ENCODE peak calls at places on chromosomes 12 and 14, in six cellular contexts. T is mesendoderm, A is neuronal stem cell, F is IMR-90, R is mesenchymal stem cell, P is H1. Q is an unnamed sample.

GRCh38 chr12:119780786-119781434 is 96.2 kb downstream of the CIT start:
- DNase-seq in A (peak), F (peak), P (peak), T (peak), R (peak), Q (peak)

GRCh38 chr12:62917939-62918338 is 17.0 kb downstream of the PPM1H start:
- DNase-seq in A (no peak), T (no peak), R (no peak), P (no peak), F (peak), Q (no peak)

GRCh38 chr14:74514471-74514932 is 20.9 kb downstream of the ISCA2 start:
- DNase-seq in R (peak), A (no peak), F (peak), T (no peak), P (no peak), Q (no peak)

GRCh38 chr12:69687390-69687789 is 11.7 kb downstream of the BEST3 start:
- DNase-seq in F (no peak), R (peak), A (no peak), T (no peak), P (no peak), Q (no peak)

GRCh38 chr14:67453575-67454300 is 34.8 kb downstream of the TMEM229B start:
- DNase-seq in P (no peak), R (no peak), F (no peak), A (no peak), T (no peak), Q (no peak)

GRCh38 chr12:12017135-12017581 is 53.6 kb upstream of the BCL2L14 start:
- DNase-seq in R (no peak), P (no peak), A (no peak), F (no peak), T (peak), Q (no peak)

GRCh38 chr12:6443361-6443983 is 1.3 kb upstream of the CD27 start:
- DNase-seq in A (no peak), T (no peak), F (no peak), R (no peak), P (no peak), Q (no peak)

GRCh38 chr12:109027767-109028166 is 6.9 kb upstream of the SVOP start:
- DNase-seq in A (no peak), F (peak), T (no peak), P (no peak), R (peak), Q (no peak)

GRCh38 chr12:57793920-57794319 is 11.3 kb downstream of the TSFM start:
- DNase-seq in T (no peak), A (no peak), R (peak), F (peak), P (no peak), Q (no peak)

GRCh38 chr14:61562321-61563161 is 132.8 kb upstream of the HIF1A start:
- DNase-seq in R (peak), A (no peak), T (no peak), F (peak), P (no peak), Q (no peak)

GRCh38 chr12:106118278-106118820 is 20.4 kb downstream of the NUAK1 start:
- DNase-seq in P (no peak), F (no peak), A (no peak), T (no peak), R (no peak), Q (no peak)

GRCh38 chr14:100536721-100537700 is 50.2 kb downstream of the BEGAIN start:
- DNase-seq in R (no peak), F (no peak), A (no peak), P (peak), T (no peak), Q (peak)

GRCh38 chr12:112716099-112717093 is 75.2 kb upstream of the RPH3A start:
- DNase-seq in T (peak), A (no peak), F (no peak), P (peak), R (no peak), Q (peak)

GRCh38 chr14:25406818-25407217 is 356.9 kb upstream of the STXBP6 start:
- DNase-seq in F (peak), A (peak), T (peak), R (no peak), P (peak), Q (peak)

GRCh38 chr12:9134981-9135628 is 19.4 kb upstream of the A2M start:
- DNase-seq in T (peak), F (peak), R (no peak), P (peak), A (no peak), Q (no peak)

GRCh38 chr14:51093371-51094281 is 1.3 kb downstream of the TRIM9 start:
- DNase-seq in A (peak), F (no peak), R (no peak), T (peak), P (peak), Q (peak)

GRCh38 chr14:33454022-33454645 is 496.7 kb downstream of the EGLN3 start:
- DNase-seq in T (no peak), R (no peak), A (no peak), P (no peak), F (no peak), Q (no peak)

GRCh38 chr12:53192531-53193021 is 11.9 kb upstream of the CSAD start:
- DNase-seq in R (no peak), F (no peak), A (no peak), P (no peak), T (no peak), Q (no peak)

GRCh38 chr12:65998536-65999530 is 131.7 kb downstream of the LLPH start:
- DNase-seq in T (no peak), P (no peak), R (no peak), A (no peak), F (peak), Q (no peak)

GRCh38 chr12:123645851-123646250 is 12.2 kb downstream of the GTF2H3 start:
- DNase-seq in F (no peak), R (no peak), P (no peak), T (no peak), A (no peak), Q (no peak)

GRCh38 chr14:94051115-94051514 is 25.0 kb downstream of the OTUB2 start:
- DNase-seq in P (no peak), R (peak), T (peak), A (no peak), F (peak), Q (peak)

GRCh38 chr12:106331594-106331993 is 26.0 kb upstream of the POLR3B start:
- DNase-seq in R (no peak), A (no peak), P (no peak), T (no peak), F (no peak), Q (peak)

GRCh38 chr14:89349196-89350008 is 67.6 kb downstream of the FOXN3 start:
- DNase-seq in A (peak), R (peak), T (peak), F (no peak), P (no peak), Q (peak)

GRCh38 chr12:52669426-52669825 is 10.8 kb downstream of the KRT1 start:
- DNase-seq in T (peak), A (no peak), P (no peak), R (no peak), F (no peak), Q (no peak)

GRCh38 chr12:113259499-113259953 is 38.3 kb downstream of the TPCN1 start:
- DNase-seq in P (no peak), A (no peak), T (peak), R (peak), F (no peak), Q (no peak)

GRCh38 chr14:101137234-101137633 is 233.7 kb upstream of the RTL1 start:
- DNase-seq in T (no peak), P (no peak), R (no peak), F (no peak), A (no peak), Q (no peak)

GRCh38 chr12:12870454-12870853 is 20.9 kb upstream of the GPRC5A start:
- DNase-seq in R (peak), F (peak), P (no peak), T (peak), A (no peak), Q (no peak)

GRCh38 chr14:28744126-28744525 is 22.5 kb upstream of the FOXG1 start:
- DNase-seq in T (no peak), A (no peak), F (no peak), R (no peak), P (no peak), Q (no peak)

GRCh38 chr12:25960926-25961325 is 2.4 kb downstream of the RASSF8 start:
- DNase-seq in F (peak), T (no peak), R (no peak), P (no peak), A (no peak), Q (no peak)

GRCh38 chr14:65961004-65961403 is 525.2 kb upstream of the CCDC196 start:
- DNase-seq in R (peak), A (peak), P (peak), T (peak), F (peak), Q (peak)

GRCh38 chr12:4307593-4308333 is 13.2 kb upstream of the TIGAR start:
- DNase-seq in F (peak), A (peak), R (peak), P (peak), T (peak), Q (peak)

GRCh38 chr14:60622920-60623263 is 26.4 kb downstream of the SIX1 start:
- DNase-seq in F (peak), T (no peak), A (no peak), R (peak), P (no peak), Q (no peak)

GRCh38 chr12:101474711-101475386 is at the start of gene SPIC:
- DNase-seq in R (no peak), P (no peak), T (no peak), F (no peak), A (no peak), Q (no peak)

GRCh38 chr12:101480849-101481248 is 5.7 kb downstream of the SPIC start:
- DNase-seq in T (peak), A (no peak), P (no peak), F (no peak), R (no peak), Q (no peak)

GRCh38 chr12:101470939-101471338 is 4.2 kb upstream of the SPIC start:
- DNase-seq in P (no peak), T (no peak), A (no peak), R (no peak), F (no peak), Q (no peak)

GRCh38 chr12:101474248-101474647 is 888 bp upstream of the SPIC start:
- DNase-seq in T (no peak), P (no peak), F (no peak), A (no peak), R (no peak), Q (no peak)

GRCh38 chr12:101475751-101476305 is 692 bp downstream of the SPIC start:
- DNase-seq in P (no peak), F (no peak), A (no peak), T (no peak), R (no peak), Q (no peak)
- H2BK15ac ChIP-seq in P (no peak), F (no peak), A (no peak), T (no peak), R (no peak), Q (no peak)

DNA sequence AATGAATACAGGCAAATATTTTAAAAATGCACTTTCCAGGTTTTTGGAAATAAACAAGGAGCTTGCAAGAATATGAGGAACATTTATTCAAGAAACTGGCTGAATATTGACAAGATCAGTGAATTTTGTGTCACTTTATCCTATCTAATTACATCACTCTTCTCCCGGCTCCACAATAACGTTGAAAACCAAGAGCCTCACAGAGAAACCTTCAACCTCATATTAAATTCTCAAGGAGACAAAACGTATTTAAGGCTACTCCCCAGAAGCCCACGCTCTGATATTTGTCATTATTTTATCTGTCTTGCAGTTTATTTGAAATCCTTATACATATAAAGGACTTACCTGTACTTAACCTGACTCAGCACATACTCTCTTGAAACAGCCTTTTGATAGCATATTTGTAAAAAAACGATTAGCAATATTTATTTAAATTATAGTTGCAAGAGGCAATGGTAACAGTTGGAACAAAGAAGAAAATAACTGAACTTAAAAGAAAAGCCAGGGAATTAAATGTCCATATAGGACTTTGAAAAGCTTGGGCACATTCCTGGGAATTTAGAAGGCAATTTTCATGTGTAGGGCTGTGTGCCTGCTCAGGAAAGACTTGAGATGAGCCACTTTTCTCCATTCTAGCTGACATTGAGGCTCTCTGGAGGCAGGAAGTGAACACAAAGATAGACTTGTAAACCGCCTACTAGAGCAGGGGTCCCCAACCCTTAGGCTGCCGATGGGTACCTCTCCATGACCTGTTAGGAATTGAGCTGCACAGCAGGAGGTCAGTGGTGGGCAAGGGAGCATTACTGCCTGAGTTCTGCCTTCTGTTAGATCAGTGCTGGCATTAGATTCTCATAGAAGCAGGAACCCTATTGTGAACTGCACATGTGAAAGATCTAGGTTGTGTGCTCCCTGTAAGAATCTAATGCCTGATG is 636.4 kb downstream of the SLC16A7 start:
- DNase-seq in A (no peak), F (no peak), T (no peak), R (no peak), P (no peak), Q (no peak)
- H4K8ac ChIP-seq in A (no peak), F (no peak), T (no peak), R (peak), P (no peak), Q (no peak)

GRCh38 chr14:103393687-103394626 is 8.7 kb downstream of the MARK3 start:
- DNase-seq in T (no peak), A (no peak), P (no peak), R (peak), F (peak), Q (no peak)

GRCh38 chr14:103396463-103396862 is 11.2 kb downstream of the MARK3 start:
- DNase-seq in T (no peak), R (no peak), A (no peak), F (no peak), P (no peak), Q (no peak)

GRCh38 chr14:103393078-103393477 is 7.9 kb downstream of the MARK3 start:
- DNase-seq in T (peak), F (no peak), R (no peak), P (no peak), A (no peak), Q (no peak)

GRCh38 chr14:103392572-103392971 is 7.4 kb downstream of the MARK3 start:
- DNase-seq in T (no peak), P (no peak), A (no peak), R (no peak), F (no peak), Q (no peak)

DNA sequence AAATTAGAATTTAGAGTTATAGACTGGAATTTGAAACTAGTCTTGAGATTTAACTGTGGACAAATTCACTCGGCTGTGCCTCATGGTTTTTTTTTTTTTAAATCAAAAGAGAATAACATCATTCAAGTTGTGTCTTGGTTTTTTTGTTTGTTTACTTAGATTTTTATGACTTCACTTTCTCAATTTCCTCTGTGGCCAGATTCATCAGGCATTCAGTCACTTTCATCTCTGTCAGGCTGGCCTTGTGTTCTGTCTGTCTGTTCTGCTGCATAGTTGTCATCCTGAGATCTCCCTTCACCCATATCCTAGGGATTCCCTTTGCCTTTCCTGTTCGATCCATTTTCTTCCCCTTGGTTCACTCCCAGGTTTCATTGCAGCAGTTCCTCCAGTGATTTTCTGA is 10.0 kb downstream of the MARK3 start:
- DNase-seq in F (peak), A (no peak), R (peak), T (no peak), P (no peak), Q (no peak)
- H3K4ac ChIP-seq in F (no peak), A (no peak), R (no peak), T (no peak), P (no peak), Q (no peak)

GRCh38 chr14:75566752-75567151 is 11.7 kb upstream of the FLVCR2 start:
- DNase-seq in T (no peak), F (no peak), A (no peak), P (no peak), R (no peak), Q (no peak)
- H2BK15ac ChIP-seq in T (no peak), F (no peak), A (no peak), P (no peak), R (no peak), Q (no peak)

GRCh38 chr12:124755801-124756148 is 107.9 kb downstream of the SCARB1 start:
- DNase-seq in A (no peak), F (no peak), T (no peak), R (no peak), P (no peak), Q (no peak)
- H4K8ac ChIP-seq in A (peak), F (peak), T (no peak), R (peak), P (no peak), Q (no peak)

GRCh38 chr12:49055092-49055491 is 5.5 kb downstream of the KMT2D start:
- DNase-seq in R (no peak), A (no peak), T (no peak), P (no peak), F (no peak), Q (no peak)
- H3K4ac ChIP-seq in R (no peak), A (no peak), T (no peak), P (no peak), F (no peak), Q (no peak)

DNA sequence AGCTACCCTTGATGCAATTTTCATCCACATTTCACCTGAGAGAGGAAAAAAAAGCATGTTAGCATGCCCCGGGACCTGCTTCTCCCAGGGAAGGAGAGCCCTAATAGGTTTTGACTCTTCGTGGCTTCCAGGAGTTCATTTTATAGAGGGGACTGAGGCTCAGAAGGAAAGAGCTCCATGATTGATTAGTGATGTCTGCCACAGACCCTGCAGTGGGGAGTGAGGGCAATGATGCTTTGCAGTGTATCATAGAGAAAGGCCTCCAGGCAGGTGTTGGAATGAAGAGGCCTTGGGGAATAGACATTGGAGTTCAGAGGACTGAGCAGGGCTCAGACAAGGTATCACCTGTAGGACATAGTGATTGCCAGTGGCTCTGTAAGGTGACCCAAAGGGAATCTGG is 41.5 kb downstream of the RNFT2 start:
- DNase-seq in T (no peak), R (no peak), P (no peak), F (no peak), A (no peak), Q (no peak)
- H2BK15ac ChIP-seq in T (no peak), R (no peak), P (no peak), F (no peak), A (no peak), Q (no peak)